ENCODE peak calls at places on chromosomes 16 and 17, in eight cellular contexts. Y is posterior cingulate gyrus; J is epithelial cell of esophagus; K is stimulated activated effector memory CD8-positive, alpha-beta T cell treated with anti-CD3 and anti-CD28 coated beads, Interleukin-12 subunit alpha, Interleukin-12 subunit beta, amount 100 ng/mL, for 72 hours; O is AG09319; W is retina; F is coronary artery; D is NK-92 treated with Interleukin-12 subunit alpha and Interleukin-12 subunit beta, amount 100 ng/mL, for 24 hours. H is an unnamed sample.

GRCh38 chr16:87874639-87875472 is 5.5 kb upstream of the SLC7A5 start:
- DNase-seq in D (no peak), W (no peak), Y (no peak), K (peak), F (no peak), J (no peak), O (no peak), H (no peak)

GRCh38 chr17:74677558-74678466 is 34.9 kb downstream of the CD300LF start:
- DNase-seq in W (peak), J (peak), O (no peak), F (peak), Y (no peak), K (no peak), D (no peak), H (peak)

GRCh38 chr17:43011728-43012472 is 5.3 kb downstream of the IFI35 start:
- DNase-seq in J (no peak), D (no peak), Y (no peak), K (no peak), W (no peak), O (no peak), F (no peak), H (no peak)

GRCh38 chr17:66727634-66728570 is 107.0 kb upstream of the CACNG5 start:
- DNase-seq in J (peak), D (peak), W (peak), Y (peak), K (peak), O (no peak), F (no peak), H (peak)

GRCh38 chr16:84239910-84240309 is at the start of gene KCNG4:
- DNase-seq in K (no peak), D (no peak), W (peak), O (no peak), F (no peak), Y (peak), J (no peak), H (no peak)

GRCh38 chr17:57375770-57376181 is 119.5 kb downstream of the MSI2 start:
- DNase-seq in O (no peak), W (no peak), D (no peak), K (no peak), J (peak), Y (no peak), F (no peak), H (no peak)

GRCh38 chr17:48051706-48052486 is 3.7 kb downstream of the NFE2L1 start:
- DNase-seq in F (no peak), K (no peak), Y (peak), W (no peak), O (peak), D (no peak), J (peak), H (no peak)

GRCh38 chr17:33572615-33573014 is 279.5 kb upstream of the ASIC2 start:
- DNase-seq in F (no peak), D (no peak), J (peak), O (no peak), K (no peak), W (no peak), Y (no peak), H (peak)

GRCh38 chr17:46977348-46977747 is 1.7 kb downstream of the RPRML start:
- DNase-seq in Y (peak), D (no peak), W (peak), O (no peak), F (no peak), J (peak), K (no peak), H (peak)

GRCh38 chr16:3659200-3659599 is 4.7 kb downstream of the DNASE1 start:
- DNase-seq in F (no peak), K (no peak), O (peak), D (no peak), W (no peak), J (no peak), Y (no peak), H (no peak)

GRCh38 chr16:78638371-78638770 is 538.9 kb downstream of the WWOX start:
- DNase-seq in W (no peak), O (no peak), J (no peak), K (no peak), F (no peak), Y (no peak), D (no peak), H (no peak)